ENCODE peak calls at places on chromosomes 6 and 20, in four cellular contexts. Q is mesendoderm, V is IMR-90, F is H1. W is an unnamed sample.

GRCh38 chr6:43627008-43627825 is 1.8 kb downstream of the GTPBP2 start:
- DNase-seq in Q (peak; percentile 51), V (peak; percentile 99), F (no peak), W (no peak)

GRCh38 chr6:168043848-168044415 is 35.1 kb downstream of the FRMD1 start:
- DNase-seq in Q (no peak), V (no peak), F (no peak), W (no peak)

GRCh38 chr20:44861547-44862006 is 23.9 kb upstream of the YWHAB start:
- DNase-seq in Q (no peak), V (peak; percentile 18), F (peak; percentile 10), W (no peak)

GRCh38 chr6:3232017-3232838 is 4.8 kb upstream of the TUBB2B start:
- DNase-seq in Q (no peak), V (no peak), F (peak; percentile 81), W (no peak)

GRCh38 chr20:44181611-44182010 is 5.4 kb downstream of the JPH2 start:
- DNase-seq in Q (no peak), V (no peak), F (no peak), W (no peak)

GRCh38 chr6:170110201-170111140 is 180.4 kb downstream of the DLL1 start:
- DNase-seq in Q (no peak), V (no peak), F (peak; percentile 40), W (peak; percentile 28)

GRCh38 chr6:91926361-91926760 is 1339.5 kb upstream of the MAP3K7 start:
- DNase-seq in Q (no peak), V (no peak), F (no peak), W (no peak)

GRCh38 chr6:163651910-163652309 is 237.4 kb downstream of the QKI start:
- DNase-seq in Q (no peak), V (peak; percentile 9), F (no peak), W (no peak)

GRCh38 chr6:9697263-9697931 is 717.5 kb downstream of the TFAP2A start:
- DNase-seq in Q (no peak), V (no peak), F (no peak), W (no peak)

GRCh38 chr20:8094415-8094818 is 37.6 kb upstream of the PLCB1 start:
- DNase-seq in Q (peak; percentile 24), V (peak; percentile 22), F (no peak), W (no peak)

GRCh38 chr20:48574383-48574782 is 253.4 kb downstream of the PREX1 start:
- DNase-seq in Q (peak; percentile 84), V (no peak), F (no peak), W (peak; percentile 70)

GRCh38 chr6:121856296-121856695 is 420.9 kb downstream of the GJA1 start:
- DNase-seq in Q (no peak), V (peak; percentile 55), F (no peak), W (no peak)

GRCh38 chr6:1527098-1527497 is 82.6 kb upstream of the FOXC1 start:
- DNase-seq in Q (peak; percentile 76), V (peak; percentile 58), F (no peak), W (peak; percentile 58)

GRCh38 chr6:83273596-83273995 is 80.4 kb downstream of the RWDD2A start:
- DNase-seq in Q (no peak), V (peak; percentile 72), F (no peak), W (no peak)

GRCh38 chr6:170112583-170112860 is 178.4 kb downstream of the DLL1 start:
- DNase-seq in Q (no peak), V (no peak), F (peak; percentile 1), W (no peak)

GRCh38 chr6:37042139-37042538 is 36.7 kb downstream of the FGD2 start:
- DNase-seq in Q (no peak), V (no peak), F (no peak), W (no peak)

GRCh38 chr6:49664817-49665216 is 28.2 kb upstream of the RHAG start:
- DNase-seq in Q (no peak), V (no peak), F (no peak), W (no peak)

GRCh38 chr20:58906894-58907293 is 54.4 kb downstream of the GNAS start:
- DNase-seq in Q (no peak), V (peak; percentile 79), F (no peak), W (no peak)

GRCh38 chr6:106181664-106182418 is 95.7 kb downstream of the PRDM1 start:
- DNase-seq in Q (no peak), V (peak; percentile 88), F (no peak), W (no peak)

GRCh38 chr6:81638366-81638765 is 114.1 kb downstream of the TENT5A start:
- DNase-seq in Q (peak; percentile 22), V (no peak), F (no peak), W (no peak)

GRCh38 chr6:129929433-129929832 is 68.3 kb upstream of the TMEM244 start:
- DNase-seq in Q (no peak), V (peak; percentile 92), F (no peak), W (no peak)

GRCh38 chr6:5782783-5783567 is 223.8 kb downstream of the NRN1 start:
- DNase-seq in Q (no peak), V (peak; percentile 22), F (no peak), W (no peak)

GRCh38 chr20:49215232-49215631 is 4.0 kb upstream of the DDX27 start:
- DNase-seq in Q (no peak), V (no peak), F (no peak), W (no peak)

GRCh38 chr20:22386300-22386623 is 198.1 kb downstream of the FOXA2 start:
- DNase-seq in Q (no peak), V (no peak), F (no peak), W (no peak)

GRCh38 chr6:35059606-35060355 is 81.4 kb downstream of the TCP11 start:
- DNase-seq in Q (no peak), V (no peak), F (no peak), W (no peak)

GRCh38 chr20:11912013-11912663 is 5.6 kb upstream of the BTBD3 start:
- DNase-seq in Q (peak; percentile 26), V (no peak), F (no peak), W (no peak)

GRCh38 chr20:48737463-48738093 is 90.2 kb downstream of the PREX1 start:
- DNase-seq in Q (no peak), V (no peak), F (no peak), W (no peak)

GRCh38 chr20:1811621-1812498 is 83.3 kb upstream of the SIRPA start:
- DNase-seq in Q (peak; percentile 72), V (peak; percentile 41), F (no peak), W (no peak)

GRCh38 chr20:32761417-32761830 is 761 bp upstream of the DNMT3B start:
- DNase-seq in Q (no peak), V (no peak), F (no peak), W (no peak)
- H3K23ac ChIP-seq in Q (no peak overlapping the region), V (peak overlapping the region; percentile 33), F (no peak overlapping the region), W (no peak overlapping the region)

GRCh38 chr6:7912736-7913517 is 2.3 kb upstream of the TXNDC5 start:
- DNase-seq in Q (no peak), V (no peak), F (no peak), W (no peak)

GRCh38 chr6:7910298-7910653 is 312 bp downstream of the TXNDC5 start:
- DNase-seq in Q (no peak), V (no peak), F (no peak), W (no peak)

GRCh38 chr6:7912024-7912423 is 1.4 kb upstream of the TXNDC5 start:
- DNase-seq in Q (no peak), V (no peak), F (no peak), W (no peak)

GRCh38 chr6:7910654-7911344 is at the start of gene TXNDC5:
- DNase-seq in Q (peak; percentile 71), V (peak; percentile 62), F (peak; percentile 82), W (peak; percentile 67)

GRCh38 chr6:7911345-7911725 is 747 bp upstream of the TXNDC5 start:
- DNase-seq in Q (peak; percentile 21), V (no peak), F (no peak), W (no peak)
- H3K4ac ChIP-seq in Q (no peak overlapping the region), V (peak overlapping the region; percentile 92), F (no peak overlapping the region), W (no peak overlapping the region)

GRCh38 chr6:12585497-12585958 is 131.0 kb upstream of the PHACTR1 start:
- DNase-seq in Q (no peak), V (peak; percentile 19), F (no peak), W (no peak)
- H4K5ac ChIP-seq in Q (no peak overlapping the region), V (no peak overlapping the region), F (no peak overlapping the region), W (no peak overlapping the region)

GRCh38 chr6:30889921-30890645 is 5.8 kb downstream of the DDR1 start:
- DNase-seq in Q (no peak), V (no peak), F (no peak), W (peak; percentile 29)
- H3K23ac ChIP-seq in Q (no peak overlapping the region), V (no peak overlapping the region), F (no peak overlapping the region), W (no peak overlapping the region)

GRCh38 chr20:38889050-38889449 is 37.2 kb upstream of the FAM83D start:
- DNase-seq in Q (no peak), V (no peak), F (no peak), W (no peak)
- H3K4ac ChIP-seq in Q (no peak overlapping the region), V (no peak overlapping the region), F (no peak overlapping the region), W (no peak overlapping the region)

W was measured in H9.